ENCODE peak calls at places on chromosomes 4 and X, in ten cellular contexts. P is mucosa of descending colon, D is cardiac muscle cell, G is heart left ventricle, U is mammary epithelial cell, E is AG04450, B is IMR-90, J is GM12865, L is choroid plexus epithelial cell, T is spleen. A is an unnamed sample.

GRCh38 chrX:74049126-74049525 is 254.9 kb upstream of the ZCCHC13 start:
- DNase-seq in G (no peak), U (no peak), B (no peak), E (no peak), D (no peak), L (no peak), J (no peak), P (no peak), T (no peak), A (no peak)

GRCh38 chr4:185128272-185129119 is 14.6 kb upstream of the SLC25A4 start:
- DNase-seq in P (peak; percentile 34), G (peak; percentile 44), U (peak; percentile 20), E (no peak), D (peak; percentile 44), L (peak; percentile 14), B (no peak), J (no peak), T (no peak), A (no peak)

GRCh38 chrX:96372313-96373046 is 312.2 kb upstream of the DIAPH2 start:
- DNase-seq in B (peak; percentile 70), P (no peak), J (peak; percentile 34), U (peak; percentile 23), L (peak; percentile 80), E (peak; percentile 24), G (no peak), T (no peak), D (peak; percentile 70), A (peak; percentile 1)

GRCh38 chr4:1312821-1313640 is 23.3 kb downstream of the MAEA start:
- DNase-seq in J (no peak), E (no peak), B (no peak), G (no peak), D (no peak), T (peak; percentile 44), L (no peak), P (peak; percentile 4), U (no peak), A (no peak)

GRCh38 chr4:174948826-174949225 is 30.7 kb downstream of the ADAM29 start:
- DNase-seq in U (no peak), J (no peak), P (no peak), G (no peak), E (no peak), B (no peak), D (no peak), T (peak; percentile 48), L (no peak), A (no peak)

GRCh38 chr4:150402968-150403367 is 179.0 kb upstream of the MAB21L2 start:
- DNase-seq in P (peak; percentile 73), U (no peak), L (peak; percentile 36), J (peak; percentile 10), E (no peak), D (peak; percentile 87), B (peak; percentile 24), G (peak; percentile 78), T (no peak), A (peak; percentile 4)

GRCh38 chr4:39908284-39908683 is 69.4 kb downstream of the PDS5A start:
- DNase-seq in L (peak; percentile 26), P (no peak), B (peak; percentile 40), E (no peak), G (no peak), J (no peak), D (no peak), U (no peak), T (no peak), A (no peak)

GRCh38 chrX:153708415-153708814 is 15.8 kb downstream of the BCAP31 start:
- DNase-seq in G (peak; percentile 73), L (peak; percentile 90), D (peak; percentile 70), P (peak; percentile 87), E (peak; percentile 33), T (peak; percentile 81), U (peak; percentile 89), B (peak; percentile 79), J (peak; percentile 33), A (no peak)

GRCh38 chr4:119027815-119028214 is 107.8 kb upstream of the MYOZ2 start:
- DNase-seq in P (no peak), G (no peak), E (no peak), T (no peak), L (no peak), D (no peak), J (no peak), U (no peak), B (no peak), A (no peak)

GRCh38 chr4:119025440-119025839 is 110.2 kb upstream of the MYOZ2 start:
- DNase-seq in D (no peak), G (no peak), T (no peak), P (peak; percentile 55), E (no peak), L (peak; percentile 84), J (no peak), B (peak; percentile 70), U (peak; percentile 74), A (no peak)

GRCh38 chr4:119025916-119026661 is 109.5 kb upstream of the MYOZ2 start:
- DNase-seq in T (no peak), E (peak; percentile 78), U (peak; percentile 84), P (no peak), G (no peak), B (peak; percentile 93), D (no peak), J (no peak), L (peak; percentile 97), A (no peak)

GRCh38 chr4:119028296-119028695 is 107.3 kb upstream of the MYOZ2 start:
- DNase-seq in J (no peak), T (no peak), E (no peak), G (no peak), B (no peak), L (no peak), U (no peak), D (no peak), P (no peak), A (no peak)

GRCh38 chr4:119026662-119027444 is 108.8 kb upstream of the MYOZ2 start:
- DNase-seq in P (no peak), G (no peak), D (no peak), E (no peak), B (no peak), L (peak; percentile 17), J (peak; percentile 31), U (no peak), T (no peak), A (no peak)
- H3K4me3 ChIP-seq in P (no peak overlapping the region), G (peak overlapping the region; percentile 38), D (no peak overlapping the region), E (no peak overlapping the region), B (peak overlapping the region; percentile 3), L (peak overlapping the region; percentile 15), J (no peak overlapping the region), U (no peak overlapping the region), T (no peak overlapping the region), A (no peak overlapping the region)

GRCh38 chr4:125522588-125522987 is 207.8 kb downstream of the FAT4 start:
- DNase-seq in E (no peak), U (no peak), T (no peak), L (no peak), B (no peak), J (no peak), P (no peak), D (no peak), G (no peak), A (no peak)

GRCh38 chr4:125522992-125523391 is 208.2 kb downstream of the FAT4 start:
- DNase-seq in J (no peak), T (no peak), E (no peak), P (no peak), D (no peak), L (no peak), G (no peak), U (no peak), B (no peak), A (no peak)

GRCh38 chr4:125529071-125529470 is 214.3 kb downstream of the FAT4 start:
- DNase-seq in L (peak; percentile 5), U (no peak), G (no peak), T (no peak), P (no peak), J (no peak), D (no peak), E (no peak), B (peak; percentile 3), A (no peak)

GRCh38 chr4:125520258-125520990 is 205.7 kb downstream of the FAT4 start:
- DNase-seq in J (no peak), T (no peak), E (no peak), L (peak; percentile 79), D (no peak), G (no peak), P (no peak), B (peak; percentile 41), U (no peak), A (no peak)

GRCh38 chr4:125526420-125526819 is 211.7 kb downstream of the FAT4 start:
- DNase-seq in P (no peak), T (no peak), J (no peak), U (no peak), D (no peak), B (no peak), L (peak; percentile 8), E (no peak), G (no peak), A (no peak)
- TF ChIP-seq CTCF in P (no peak), T (no peak), J (no peak), U (no peak), D (no peak), B (no peak), L (no peak), E (peak; percentile 32), G (no peak), A (no peak)

GRCh38 chr4:56874918-56875317 is 32.8 kb upstream of the REST start:
- DNase-seq in P (no peak), D (no peak), T (no peak), J (no peak), U (no peak), B (no peak), L (no peak), E (no peak), G (no peak), A (no peak)

GRCh38 chr4:56870927-56871326 is 36.8 kb upstream of the REST start:
- DNase-seq in T (no peak), P (no peak), B (peak; percentile 35), D (no peak), U (no peak), L (peak; percentile 37), G (no peak), J (no peak), E (peak; percentile 26), A (no peak)

GRCh38 chr4:56871357-56871993 is 36.2 kb upstream of the REST start:
- DNase-seq in T (no peak), P (no peak), J (no peak), U (no peak), D (no peak), E (no peak), L (peak; percentile 14), G (no peak), B (no peak), A (no peak)

GRCh38 chr4:56876264-56876663 is 31.4 kb upstream of the REST start:
- DNase-seq in E (no peak), B (no peak), T (no peak), D (no peak), P (no peak), U (no peak), G (no peak), L (no peak), J (no peak), A (no peak)

DNA sequence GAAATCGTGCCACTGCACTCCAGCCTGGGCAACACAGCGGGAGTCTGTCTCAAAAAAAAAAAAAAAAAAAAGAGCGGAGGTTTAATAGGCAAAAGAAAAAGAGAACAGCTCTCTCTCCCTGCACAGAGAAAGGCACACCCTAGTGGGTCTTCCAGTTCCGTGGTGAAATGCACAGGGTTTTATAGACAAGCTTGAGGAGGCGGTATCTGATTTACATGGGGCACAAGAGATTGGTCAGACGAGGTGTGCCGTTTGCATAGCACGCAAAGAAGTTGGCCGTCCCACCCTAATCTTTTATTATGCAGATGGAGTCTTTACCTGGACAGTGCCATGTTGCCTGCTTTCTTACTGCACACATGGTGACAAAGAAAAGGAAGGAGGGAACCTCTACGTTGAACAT is 33.5 kb upstream of the REST start:
- DNase-seq in B (no peak), L (no peak), T (no peak), U (no peak), D (peak; percentile 23), G (no peak), E (no peak), P (peak; percentile 34), J (no peak), A (no peak)
- H3K4me3 ChIP-seq in B (no peak overlapping the region), L (no peak overlapping the region), T (no peak overlapping the region), U (no peak overlapping the region), D (no peak overlapping the region), G (no peak overlapping the region), E (no peak overlapping the region), P (no peak overlapping the region), J (no peak overlapping the region), A (no peak overlapping the region)

GRCh38 chr4:102405706-102406510 is 60.6 kb upstream of the SLC39A8 start:
- DNase-seq in B (no peak), E (no peak), J (no peak), D (no peak), L (no peak), P (no peak), T (no peak), U (no peak), G (no peak), A (no peak)
- TF ChIP-seq CTCF in B (no peak), E (no peak), J (no peak), D (no peak), L (no peak), P (no peak), T (no peak), U (no peak), G (no peak), A (no peak)

A was measured in GM12864.